ENCODE peak calls at places on chromosomes 4 and X, in nine cellular contexts. One of them, this sample, is unnamed.

GRCh38 chr4:128524311-128524710 is 236.7 kb upstream of the PGRMC2 start:
- DNase-seq in BJ: no peak
- DNase-seq in OCI-LY7: no peak
- DNase-seq in nephron progenitor cell: no peak
- DNase-seq in Calu3: peak
- DNase-seq in uterus: peak
- DNase-seq in kidney: peak
- DNase-seq in lower leg skin: peak
- DNase-seq in astrocyte of the spinal cord: peak
- DNase-seq in this sample: no peak

GRCh38 chrX:151754042-151754419 is 19.5 kb downstream of the CNGA2 start:
- DNase-seq in BJ: peak
- DNase-seq in OCI-LY7: no peak
- DNase-seq in nephron progenitor cell: no peak
- DNase-seq in Calu3: peak
- DNase-seq in uterus: peak
- DNase-seq in kidney: no peak
- DNase-seq in lower leg skin: peak
- DNase-seq in astrocyte of the spinal cord: peak
- DNase-seq in this sample: no peak

GRCh38 chrX:53294024-53294648 is 12.8 kb upstream of the IQSEC2 start:
- DNase-seq in BJ: no peak
- DNase-seq in OCI-LY7: peak
- DNase-seq in nephron progenitor cell: no peak
- DNase-seq in Calu3: no peak
- DNase-seq in uterus: no peak
- DNase-seq in kidney: peak
- DNase-seq in lower leg skin: no peak
- DNase-seq in astrocyte of the spinal cord: no peak
- DNase-seq in this sample: no peak

GRCh38 chrX:29662759-29663503 is 552.4 kb upstream of the MAGEB2 start:
- DNase-seq in BJ: peak
- DNase-seq in OCI-LY7: no peak
- DNase-seq in nephron progenitor cell: no peak
- DNase-seq in Calu3: peak
- DNase-seq in uterus: no peak
- DNase-seq in kidney: no peak
- DNase-seq in lower leg skin: no peak
- DNase-seq in astrocyte of the spinal cord: peak
- DNase-seq in this sample: no peak

GRCh38 chr4:153220709-153221367 is 16.6 kb downstream of the TRIM2 start:
- DNase-seq in BJ: no peak
- DNase-seq in OCI-LY7: no peak
- DNase-seq in nephron progenitor cell: no peak
- DNase-seq in Calu3: no peak
- DNase-seq in uterus: no peak
- DNase-seq in kidney: no peak
- DNase-seq in lower leg skin: no peak
- DNase-seq in astrocyte of the spinal cord: no peak
- DNase-seq in this sample: no peak

GRCh38 chrX:65679071-65679540 is 11.7 kb downstream of the MSN start:
- DNase-seq in BJ: no peak
- DNase-seq in OCI-LY7: no peak
- DNase-seq in nephron progenitor cell: no peak
- DNase-seq in Calu3: peak
- DNase-seq in uterus: no peak
- DNase-seq in kidney: no peak
- DNase-seq in lower leg skin: no peak
- DNase-seq in astrocyte of the spinal cord: peak
- DNase-seq in this sample: no peak

GRCh38 chr4:130563185-130563890 is 1467.4 kb downstream of the C4orf33 start:
- DNase-seq in BJ: peak
- DNase-seq in OCI-LY7: no peak
- DNase-seq in nephron progenitor cell: peak
- DNase-seq in Calu3: peak
- DNase-seq in uterus: peak
- DNase-seq in kidney: no peak
- DNase-seq in lower leg skin: no peak
- DNase-seq in astrocyte of the spinal cord: peak
- DNase-seq in this sample: no peak

GRCh38 chrX:8988456-8988855 is 45.5 kb downstream of the FAM9B start:
- DNase-seq in BJ: peak
- DNase-seq in OCI-LY7: no peak
- DNase-seq in nephron progenitor cell: no peak
- DNase-seq in Calu3: peak
- DNase-seq in uterus: peak
- DNase-seq in kidney: peak
- DNase-seq in lower leg skin: peak
- DNase-seq in astrocyte of the spinal cord: peak
- DNase-seq in this sample: no peak

GRCh38 chrX:46574941-46575381 is 1.4 kb downstream of the CHST7 start:
- DNase-seq in BJ: no peak
- DNase-seq in OCI-LY7: peak
- DNase-seq in nephron progenitor cell: peak
- DNase-seq in Calu3: peak
- DNase-seq in uterus: no peak
- DNase-seq in kidney: no peak
- DNase-seq in lower leg skin: no peak
- DNase-seq in astrocyte of the spinal cord: no peak
- DNase-seq in this sample: no peak

GRCh38 chr4:16226816-16227461 is 668 bp upstream of the TAPT1 start:
- DNase-seq in BJ: no peak
- DNase-seq in OCI-LY7: peak
- DNase-seq in nephron progenitor cell: peak
- DNase-seq in Calu3: peak
- DNase-seq in uterus: peak
- DNase-seq in kidney: peak
- DNase-seq in lower leg skin: peak
- DNase-seq in astrocyte of the spinal cord: peak
- DNase-seq in this sample: peak

GRCh38 chrX:384861-385260 is 1.8 kb downstream of the PPP2R3B start:
- DNase-seq in BJ: no peak
- DNase-seq in OCI-LY7: no peak
- DNase-seq in nephron progenitor cell: no peak
- DNase-seq in Calu3: no peak
- DNase-seq in uterus: no peak
- DNase-seq in kidney: peak
- DNase-seq in lower leg skin: no peak
- DNase-seq in astrocyte of the spinal cord: no peak
- DNase-seq in this sample: no peak

GRCh38 chr4:173919196-173919595 is 364.3 kb downstream of the FBXO8 start:
- DNase-seq in BJ: no peak
- DNase-seq in OCI-LY7: no peak
- DNase-seq in nephron progenitor cell: no peak
- DNase-seq in Calu3: no peak
- DNase-seq in uterus: no peak
- DNase-seq in kidney: no peak
- DNase-seq in lower leg skin: no peak
- DNase-seq in astrocyte of the spinal cord: peak
- DNase-seq in this sample: no peak

GRCh38 chr4:173919861-173920260 is 363.6 kb downstream of the FBXO8 start:
- DNase-seq in BJ: no peak
- DNase-seq in OCI-LY7: no peak
- DNase-seq in nephron progenitor cell: peak
- DNase-seq in Calu3: no peak
- DNase-seq in uterus: no peak
- DNase-seq in kidney: no peak
- DNase-seq in lower leg skin: no peak
- DNase-seq in astrocyte of the spinal cord: no peak
- DNase-seq in this sample: no peak

GRCh38 chr4:173913496-173913895 is 370.0 kb downstream of the FBXO8 start:
- DNase-seq in BJ: no peak
- DNase-seq in OCI-LY7: no peak
- DNase-seq in nephron progenitor cell: no peak
- DNase-seq in Calu3: no peak
- DNase-seq in uterus: no peak
- DNase-seq in kidney: no peak
- DNase-seq in lower leg skin: no peak
- DNase-seq in astrocyte of the spinal cord: no peak
- DNase-seq in this sample: no peak

GRCh38 chr4:173917255-173917960 is 366.1 kb downstream of the FBXO8 start:
- DNase-seq in BJ: no peak
- DNase-seq in OCI-LY7: no peak
- DNase-seq in nephron progenitor cell: no peak
- DNase-seq in Calu3: peak
- DNase-seq in uterus: no peak
- DNase-seq in kidney: no peak
- DNase-seq in lower leg skin: no peak
- DNase-seq in astrocyte of the spinal cord: peak
- DNase-seq in this sample: no peak
- TF ChIP-seq CTCF in BJ: no peak
- TF ChIP-seq CTCF in OCI-LY7: no peak
- TF ChIP-seq CTCF in nephron progenitor cell: no peak
- TF ChIP-seq CTCF in Calu3: no peak
- TF ChIP-seq CTCF in uterus: no peak
- TF ChIP-seq CTCF in kidney: no peak
- TF ChIP-seq CTCF in lower leg skin: no peak
- TF ChIP-seq CTCF in astrocyte of the spinal cord: no peak
- TF ChIP-seq CTCF in this sample: no peak

DNA sequence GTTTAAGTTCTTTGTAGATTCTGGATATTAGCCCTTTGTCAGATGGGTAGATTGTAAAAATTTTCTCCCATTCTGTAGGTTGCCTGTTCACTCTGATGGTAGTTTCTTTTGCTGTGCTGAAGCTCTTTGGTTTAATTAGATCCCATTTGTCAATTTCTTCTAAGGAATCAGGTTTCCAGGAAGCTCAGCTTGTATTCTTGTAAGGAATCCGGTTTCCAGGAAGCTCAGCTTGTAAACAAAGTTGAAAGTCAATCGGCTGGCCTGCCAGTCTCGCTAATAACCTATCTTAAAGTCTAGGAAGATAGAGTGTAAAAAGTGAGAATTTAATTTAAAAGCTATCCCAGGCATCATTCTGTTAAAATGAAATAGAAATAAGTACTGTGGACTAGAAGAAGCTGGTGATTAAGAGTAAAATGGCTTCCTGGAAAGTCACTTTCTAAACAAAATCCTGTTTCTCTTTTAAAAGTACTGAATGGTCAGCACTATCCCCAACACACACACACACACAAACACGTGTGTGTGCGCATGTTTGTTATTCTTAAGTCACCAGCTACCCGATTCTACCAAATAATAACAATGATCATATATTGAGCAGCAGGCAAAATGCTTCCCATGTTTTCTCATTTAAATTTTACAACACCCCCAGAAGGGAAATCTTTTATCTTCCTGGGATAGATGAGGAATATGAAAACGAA is 171.7 kb downstream of the PAPSS1 start:
- DNase-seq in BJ: no peak
- DNase-seq in OCI-LY7: no peak
- DNase-seq in nephron progenitor cell: peak
- DNase-seq in Calu3: no peak
- DNase-seq in uterus: no peak
- DNase-seq in kidney: no peak
- DNase-seq in lower leg skin: no peak
- DNase-seq in astrocyte of the spinal cord: peak
- DNase-seq in this sample: no peak
- TF ChIP-seq CTCF in BJ: no peak
- TF ChIP-seq CTCF in OCI-LY7: no peak
- TF ChIP-seq CTCF in nephron progenitor cell: no peak
- TF ChIP-seq CTCF in Calu3: no peak
- TF ChIP-seq CTCF in uterus: no peak
- TF ChIP-seq CTCF in kidney: no peak
- TF ChIP-seq CTCF in lower leg skin: no peak
- TF ChIP-seq CTCF in astrocyte of the spinal cord: no peak
- TF ChIP-seq CTCF in this sample: no peak

DNA sequence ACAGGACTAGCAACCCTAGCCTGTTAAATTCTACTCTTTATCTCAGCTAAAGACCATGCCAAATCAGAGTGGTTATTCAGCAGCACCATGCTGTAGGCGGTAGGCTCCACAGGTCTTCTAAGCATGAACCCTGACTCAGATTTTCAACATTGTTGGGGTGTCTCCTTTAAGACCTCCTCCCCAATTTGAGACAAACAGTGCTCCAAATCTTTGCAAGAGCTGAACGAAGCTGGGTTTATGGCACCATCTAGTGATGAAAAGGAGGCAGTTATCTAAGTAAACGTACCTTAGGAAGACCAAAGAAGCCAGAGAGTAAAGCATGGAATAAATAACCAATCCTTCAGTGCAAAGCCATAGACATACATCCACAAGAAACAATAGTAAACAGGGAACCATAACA is 334.5 kb upstream of the SLC7A11 start:
- DNase-seq in BJ: no peak
- DNase-seq in OCI-LY7: peak
- DNase-seq in nephron progenitor cell: no peak
- DNase-seq in Calu3: peak
- DNase-seq in uterus: no peak
- DNase-seq in kidney: no peak
- DNase-seq in lower leg skin: no peak
- DNase-seq in astrocyte of the spinal cord: peak
- DNase-seq in this sample: no peak
- TF ChIP-seq CTCF in BJ: peak
- TF ChIP-seq CTCF in OCI-LY7: peak
- TF ChIP-seq CTCF in nephron progenitor cell: no peak
- TF ChIP-seq CTCF in Calu3: peak
- TF ChIP-seq CTCF in uterus: no peak
- TF ChIP-seq CTCF in kidney: no peak
- TF ChIP-seq CTCF in lower leg skin: no peak
- TF ChIP-seq CTCF in astrocyte of the spinal cord: peak
- TF ChIP-seq CTCF in this sample: peak

GRCh38 chr4:15116509-15117079 is 114.3 kb downstream of the CPEB2 start:
- DNase-seq in BJ: no peak
- DNase-seq in OCI-LY7: no peak
- DNase-seq in nephron progenitor cell: no peak
- DNase-seq in Calu3: no peak
- DNase-seq in uterus: no peak
- DNase-seq in kidney: peak
- DNase-seq in lower leg skin: no peak
- DNase-seq in astrocyte of the spinal cord: no peak
- DNase-seq in this sample: no peak

GRCh38 chr4:15118281-15118680 is 116.0 kb downstream of the CPEB2 start:
- DNase-seq in BJ: no peak
- DNase-seq in OCI-LY7: no peak
- DNase-seq in nephron progenitor cell: no peak
- DNase-seq in Calu3: no peak
- DNase-seq in uterus: no peak
- DNase-seq in kidney: peak
- DNase-seq in lower leg skin: no peak
- DNase-seq in astrocyte of the spinal cord: peak
- DNase-seq in this sample: no peak

DNA sequence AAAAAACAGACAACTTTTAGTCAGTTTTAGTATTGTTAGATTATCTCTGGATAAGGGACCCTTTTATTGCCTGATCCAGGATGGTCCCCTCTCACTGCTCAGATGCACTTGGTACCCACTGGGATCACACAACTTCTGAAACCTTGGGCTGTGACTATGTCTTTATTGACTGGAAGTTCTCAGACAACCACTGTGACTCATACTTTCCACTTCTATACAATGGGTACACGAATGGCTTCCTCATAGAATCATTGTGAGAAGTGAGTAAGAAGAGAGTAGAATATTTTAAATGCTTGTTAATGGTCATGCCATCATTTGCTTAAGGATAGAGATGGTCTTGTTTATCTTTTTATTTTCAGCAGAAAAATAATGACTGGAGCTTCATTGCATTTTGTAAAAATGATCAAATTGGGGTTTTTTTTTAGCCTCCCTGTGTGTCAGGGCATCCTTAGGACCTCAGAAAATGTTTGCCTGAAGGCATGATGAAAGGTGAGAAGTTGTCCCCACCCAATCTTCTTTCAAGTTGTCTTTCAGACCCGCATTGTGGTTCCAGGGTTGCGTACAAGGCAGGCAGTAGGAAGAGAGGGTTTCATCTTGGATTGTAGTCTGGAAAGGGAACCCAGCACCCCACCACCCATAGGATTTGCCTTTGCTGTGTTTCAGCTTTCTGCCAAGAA is 115.1 kb downstream of the CPEB2 start:
- DNase-seq in BJ: no peak
- DNase-seq in OCI-LY7: no peak
- DNase-seq in nephron progenitor cell: no peak
- DNase-seq in Calu3: no peak
- DNase-seq in uterus: no peak
- DNase-seq in kidney: no peak
- DNase-seq in lower leg skin: no peak
- DNase-seq in astrocyte of the spinal cord: no peak
- DNase-seq in this sample: no peak
- TF ChIP-seq CTCF in BJ: no peak
- TF ChIP-seq CTCF in OCI-LY7: no peak
- TF ChIP-seq CTCF in nephron progenitor cell: no peak
- TF ChIP-seq CTCF in Calu3: no peak
- TF ChIP-seq CTCF in uterus: no peak
- TF ChIP-seq CTCF in kidney: no peak
- TF ChIP-seq CTCF in lower leg skin: no peak
- TF ChIP-seq CTCF in astrocyte of the spinal cord: no peak
- TF ChIP-seq CTCF in this sample: no peak